ENCODE peak calls at places on chromosomes 12 and 14, in ten cellular contexts. X is MCF 10A, S is cardiac muscle cell, M is endothelial cell of umbilical vein, G is right lobe of liver, V is left ventricle myocardium inferior, W is MM.1S, K is bronchial epithelial cell, C is body of pancreas, H is epithelial cell of esophagus. D is an unnamed sample.

GRCh38 chr12:71438670-71439361 is 782 bp upstream of the LGR5 start:
- DNase-seq in G (no peak), M (peak; percentile 21), X (no peak), V (no peak), C (no peak), K (peak; percentile 34), W (no peak), S (peak; percentile 27), H (peak; percentile 8), D (no peak)

GRCh38 chr12:110698171-110698902 is 9.4 kb upstream of the HVCN1 start:
- DNase-seq in V (peak; percentile 77), C (peak; percentile 85), W (peak; percentile 71), H (peak; percentile 81), X (peak; percentile 91), S (peak; percentile 91), K (peak; percentile 75), G (peak; percentile 86), M (peak; percentile 92), D (no peak)

GRCh38 chr14:21723431-21724045 is 49.9 kb upstream of the OR4E1 start:
- DNase-seq in V (no peak), W (peak; percentile 75), X (peak; percentile 56), G (no peak), S (peak; percentile 25), M (no peak), C (no peak), K (peak; percentile 8), H (peak; percentile 40), D (no peak)

GRCh38 chr12:111285191-111285590 is 83.7 kb downstream of the PHETA1 start:
- DNase-seq in W (no peak), G (no peak), C (no peak), X (no peak), M (no peak), H (no peak), V (no peak), S (no peak), K (no peak), D (no peak)

GRCh38 chr14:50766338-50766886 is 64.5 kb downstream of the NIN start:
- DNase-seq in X (no peak), V (no peak), H (no peak), C (peak; percentile 42), S (no peak), M (no peak), W (no peak), K (no peak), G (no peak), D (no peak)

GRCh38 chr12:29148958-29149690 is at the start of gene FAR2:
- DNase-seq in X (peak; percentile 20), S (peak; percentile 56), K (peak; percentile 13), M (peak; percentile 61), W (peak; percentile 56), V (peak; percentile 51), H (peak; percentile 36), C (peak; percentile 21), G (peak; percentile 67), D (no peak)

GRCh38 chr12:122028165-122028591 is 6.5 kb downstream of the BCL7A start:
- DNase-seq in C (no peak), V (no peak), M (no peak), G (no peak), S (no peak), W (no peak), X (peak; percentile 46), K (peak; percentile 63), H (peak; percentile 65), D (no peak)

GRCh38 chr14:106528717-106529116 is 1002.3 kb downstream of the TMEM121 start:
- DNase-seq in G (no peak), C (no peak), S (no peak), H (no peak), W (no peak), X (no peak), K (no peak), M (no peak), V (no peak), D (no peak)

GRCh38 chr14:100592972-100593371 is 5.8 kb upstream of the BEGAIN start:
- DNase-seq in G (peak; percentile 14), M (no peak), S (no peak), X (no peak), H (no peak), C (no peak), W (no peak), V (no peak), K (no peak), D (no peak)

GRCh38 chr12:53674977-53675700 is 744 bp downstream of the ATP5MC2 start:
- DNase-seq in H (peak; percentile 5), X (peak; percentile 26), S (no peak), C (no peak), G (no peak), K (peak; percentile 15), M (peak; percentile 21), W (no peak), V (no peak), D (no peak)

GRCh38 chr14:100376751-100377171 is 53.6 kb downstream of the SLC25A47 start:
- DNase-seq in G (no peak), M (no peak), W (no peak), S (peak; percentile 39), C (no peak), X (peak; percentile 53), V (no peak), K (no peak), H (peak; percentile 46), D (no peak)

GRCh38 chr12:100860611-100861010 is 66.0 kb downstream of the ANO4 start:
- DNase-seq in G (no peak), V (no peak), H (peak; percentile 73), K (peak; percentile 51), M (no peak), C (no peak), S (no peak), X (no peak), W (no peak), D (no peak)

GRCh38 chr12:84811291-84811690 is 101.3 kb downstream of the SLC6A15 start:
- DNase-seq in M (no peak), S (no peak), K (no peak), G (no peak), V (no peak), C (no peak), H (no peak), W (no peak), X (no peak), D (no peak)

GRCh38 chr12:54988402-54989054 is 4.0 kb upstream of the TESPA1 start:
- DNase-seq in G (peak; percentile 87), K (no peak), W (peak; percentile 60), X (peak; percentile 45), H (peak; percentile 17), M (peak; percentile 30), C (peak; percentile 62), V (peak; percentile 92), S (peak; percentile 52), D (no peak)

GRCh38 chr12:42705863-42706262 is 116.3 kb upstream of the PRICKLE1 start:
- DNase-seq in S (peak; percentile 97), G (no peak), C (peak; percentile 77), V (peak; percentile 81), W (no peak), K (peak; percentile 35), X (peak; percentile 92), H (peak; percentile 65), M (peak; percentile 90), D (peak; percentile 86)

GRCh38 chr14:104655128-104655848 is 34.1 kb upstream of the INF2 start:
- DNase-seq in G (peak; percentile 44), S (no peak), X (no peak), C (no peak), M (no peak), V (no peak), W (no peak), H (no peak), K (no peak), D (no peak)

DNA sequence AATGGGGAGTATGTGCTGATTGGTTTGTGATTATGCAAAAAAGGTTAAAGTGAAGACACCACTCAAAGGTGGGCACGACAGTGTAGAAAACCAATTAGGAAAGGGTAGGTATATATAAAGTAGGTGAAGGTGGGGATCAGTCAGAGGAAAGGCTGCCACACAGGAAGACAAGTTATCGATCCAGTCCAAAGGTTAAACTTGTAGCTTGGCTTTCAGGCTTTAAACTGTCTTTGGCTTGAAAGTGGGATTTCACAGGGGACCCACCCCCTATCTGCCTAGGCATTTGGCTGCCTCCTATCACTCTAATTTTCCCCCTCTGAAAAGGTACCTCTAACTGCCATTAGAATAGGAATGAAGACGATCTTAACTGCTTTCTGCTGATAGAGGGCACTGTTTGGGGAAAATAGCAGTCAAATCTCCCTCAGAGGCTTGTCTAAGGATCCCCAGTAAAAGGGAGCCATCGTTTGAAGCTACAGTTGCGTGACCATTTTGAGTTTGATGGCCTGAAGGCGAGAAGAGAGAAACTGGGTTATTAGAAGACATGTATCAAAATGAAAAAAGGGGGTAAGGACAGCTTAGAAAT is 250.2 kb downstream of the GPHN start:
- DNase-seq in S (no peak), V (no peak), K (no peak), C (no peak), H (no peak), G (no peak), M (no peak), W (no peak), X (no peak), D (no peak)
- TF ChIP-seq CTCF in S (no peak), V (no peak), K (no peak), C (no peak), H (no peak), G (no peak), M (no peak), W (no peak), X (no peak), D (no peak)

GRCh38 chr12:62817556-62818271 is 117.2 kb downstream of the PPM1H start:
- DNase-seq in C (no peak), X (peak; percentile 42), V (no peak), M (peak; percentile 68), S (peak; percentile 83), K (peak; percentile 49), G (no peak), W (peak; percentile 78), H (peak; percentile 10), D (no peak)
- TF ChIP-seq CTCF in C (no peak), X (no peak), V (peak; percentile 28), M (no peak), S (no peak), K (no peak), G (no peak), W (no peak), H (no peak), D (no peak)

DNA sequence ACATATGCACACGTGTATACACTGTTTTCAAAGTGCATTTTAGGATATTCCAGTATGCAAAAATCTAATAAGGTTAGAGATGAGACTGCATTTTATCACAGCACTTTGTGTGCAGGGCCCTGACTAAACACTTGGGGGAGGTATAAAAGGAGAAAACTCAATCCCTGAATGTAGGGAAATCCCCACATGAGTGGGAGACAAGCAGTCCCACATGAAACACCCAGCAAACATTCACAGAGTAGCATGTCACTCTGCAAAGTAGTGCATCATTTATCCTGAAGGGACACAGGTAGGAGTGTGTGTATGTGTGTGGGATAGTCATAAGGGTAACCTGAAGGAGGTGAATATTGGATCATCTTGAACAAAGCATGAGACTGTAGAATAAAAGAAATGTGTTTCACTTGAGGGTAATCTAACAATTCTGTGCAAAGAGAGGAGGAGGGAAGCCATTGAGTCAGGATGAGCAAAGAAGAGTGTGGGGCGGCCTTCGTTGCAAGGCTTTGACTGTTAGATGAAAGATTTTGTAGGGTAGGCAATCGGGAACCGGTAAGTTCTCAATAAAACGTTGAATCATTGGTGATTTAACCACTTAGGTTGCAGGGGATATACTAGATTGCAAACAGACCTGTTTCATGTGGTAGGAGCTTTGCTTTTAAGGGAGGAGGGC is 2.9 kb downstream of the PRPF40B start:
- DNase-seq in V (no peak), W (no peak), X (no peak), K (peak; percentile 22), H (peak; percentile 39), G (no peak), M (no peak), S (no peak), C (no peak), D (no peak)
- TF ChIP-seq CTCF in V (no peak), W (peak; percentile 10), X (no peak), K (no peak), H (no peak), G (no peak), M (no peak), S (peak; percentile 24), C (no peak), D (no peak)

GRCh38 chr14:32512813-32513212 is 183.7 kb downstream of the AKAP6 start:
- DNase-seq in W (no peak), V (no peak), H (no peak), X (peak; percentile 7), C (no peak), S (peak; percentile 16), M (no peak), G (no peak), K (no peak), D (no peak)
- TF ChIP-seq CTCF in W (no peak), V (no peak), H (no peak), X (no peak), C (no peak), S (no peak), M (no peak), G (peak; percentile 2), K (no peak), D (no peak)